ENCODE peak calls at places on chromosomes 2 and 18, in five cellular contexts. One of them, this sample, is unnamed.

GRCh38 chr18:43134876-43135275 is 19.4 kb upstream of the RIT2 start:
- DNase-seq in neuronal stem cell: no peak
- DNase-seq in H9: no peak
- DNase-seq in H1: no peak
- DNase-seq in trophoblast cell: no peak
- DNase-seq in this sample: no peak

GRCh38 chr2:179461367-179461886 is 196.8 kb upstream of the SESTD1 start:
- DNase-seq in neuronal stem cell: no peak
- DNase-seq in H9: no peak
- DNase-seq in H1: no peak
- DNase-seq in trophoblast cell: no peak
- DNase-seq in this sample: no peak

GRCh38 chr18:21599585-21600525 is 649 bp downstream of the ESCO1 start:
- DNase-seq in neuronal stem cell: no peak
- DNase-seq in H9: peak; percentile 72
- DNase-seq in H1: no peak
- DNase-seq in trophoblast cell: peak; percentile 73
- DNase-seq in this sample: peak; percentile 29

GRCh38 chr2:216971632-216972031 is 111.8 kb upstream of the TNP1 start:
- DNase-seq in neuronal stem cell: no peak
- DNase-seq in H9: no peak
- DNase-seq in H1: no peak
- DNase-seq in trophoblast cell: no peak
- DNase-seq in this sample: no peak

GRCh38 chr18:73683618-73684238 is 463.9 kb downstream of the FBXO15 start:
- DNase-seq in neuronal stem cell: no peak
- DNase-seq in H9: no peak
- DNase-seq in H1: no peak
- DNase-seq in trophoblast cell: peak; percentile 37
- DNase-seq in this sample: no peak

GRCh38 chr18:46095532-46095931 is 2.6 kb downstream of the ATP5F1A start:
- DNase-seq in neuronal stem cell: no peak
- DNase-seq in H9: no peak
- DNase-seq in H1: no peak
- DNase-seq in trophoblast cell: no peak
- DNase-seq in this sample: no peak

GRCh38 chr2:238573916-238574315 is 147.2 kb downstream of the ASB1 start:
- DNase-seq in neuronal stem cell: no peak
- DNase-seq in H9: no peak
- DNase-seq in H1: no peak
- DNase-seq in trophoblast cell: no peak
- DNase-seq in this sample: no peak

GRCh38 chr2:36502081-36502480 is 95.9 kb downstream of the FEZ2 start:
- DNase-seq in neuronal stem cell: no peak
- DNase-seq in H9: no peak
- DNase-seq in H1: no peak
- DNase-seq in trophoblast cell: peak; percentile 56
- DNase-seq in this sample: no peak

GRCh38 chr2:215736653-215737290 is 276.6 kb downstream of the MREG start:
- DNase-seq in neuronal stem cell: no peak
- DNase-seq in H9: peak; percentile 34
- DNase-seq in H1: no peak
- DNase-seq in trophoblast cell: peak; percentile 42
- DNase-seq in this sample: peak; percentile 76

GRCh38 chr2:74226648-74227213 is 28.3 kb downstream of the MTHFD2 start:
- DNase-seq in neuronal stem cell: no peak
- DNase-seq in H9: no peak
- DNase-seq in H1: no peak
- DNase-seq in trophoblast cell: no peak
- DNase-seq in this sample: no peak

GRCh38 chr2:197205590-197206215 is 104.9 kb downstream of the ANKRD44 start:
- DNase-seq in neuronal stem cell: no peak
- DNase-seq in H9: no peak
- DNase-seq in H1: no peak
- DNase-seq in trophoblast cell: no peak
- DNase-seq in this sample: no peak

GRCh38 chr18:46431522-46432171 is 225.4 kb downstream of the LOXHD1 start:
- DNase-seq in neuronal stem cell: no peak
- DNase-seq in H9: no peak
- DNase-seq in H1: no peak
- DNase-seq in trophoblast cell: no peak
- DNase-seq in this sample: no peak

GRCh38 chr2:153455856-153456255 is 22.7 kb downstream of the RPRM start:
- DNase-seq in neuronal stem cell: no peak
- DNase-seq in H9: peak; percentile 63
- DNase-seq in H1: no peak
- DNase-seq in trophoblast cell: no peak
- DNase-seq in this sample: no peak

GRCh38 chr2:112583497-112584133 is 794 bp upstream of the CHCHD5 start:
- DNase-seq in neuronal stem cell: no peak
- DNase-seq in H9: no peak
- DNase-seq in H1: no peak
- DNase-seq in trophoblast cell: no peak
- DNase-seq in this sample: peak; percentile 31

GRCh38 chr18:21194871-21195771 is 46.9 kb upstream of the GREB1L start:
- DNase-seq in neuronal stem cell: peak; percentile 42
- DNase-seq in H9: no peak
- DNase-seq in H1: no peak
- DNase-seq in trophoblast cell: no peak
- DNase-seq in this sample: peak; percentile 60

GRCh38 chr2:1731963-1732768 is 12.1 kb downstream of the PXDN start:
- DNase-seq in neuronal stem cell: no peak
- DNase-seq in H9: peak; percentile 31
- DNase-seq in H1: no peak
- DNase-seq in trophoblast cell: no peak
- DNase-seq in this sample: peak; percentile 92

GRCh38 chr18:53796042-53796729 is 428.3 kb downstream of the MBD2 start:
- DNase-seq in neuronal stem cell: no peak
- DNase-seq in H9: no peak
- DNase-seq in H1: no peak
- DNase-seq in trophoblast cell: no peak
- DNase-seq in this sample: peak; percentile 61

GRCh38 chr18:13514558-13514957 is 211.8 kb downstream of the FAM210A start:
- DNase-seq in neuronal stem cell: no peak
- DNase-seq in H9: no peak
- DNase-seq in H1: no peak
- DNase-seq in trophoblast cell: no peak
- DNase-seq in this sample: no peak

GRCh38 chr2:218329027-218329825 is 27.4 kb upstream of the CATIP start:
- DNase-seq in neuronal stem cell: no peak
- DNase-seq in H9: no peak
- DNase-seq in H1: no peak
- DNase-seq in trophoblast cell: peak; percentile 65
- DNase-seq in this sample: no peak

GRCh38 chr2:197868136-197868535 is 63.7 kb downstream of the PLCL1 start:
- DNase-seq in neuronal stem cell: no peak
- DNase-seq in H9: no peak
- DNase-seq in H1: no peak
- DNase-seq in trophoblast cell: peak; percentile 6
- DNase-seq in this sample: no peak

GRCh38 chr2:69465513-69466456 is 28.6 kb upstream of the NFU1 start:
- DNase-seq in neuronal stem cell: no peak
- DNase-seq in H9: no peak
- DNase-seq in H1: no peak
- DNase-seq in trophoblast cell: no peak
- DNase-seq in this sample: no peak

GRCh38 chr2:174145827-174146226 is 102.5 kb downstream of the OLA1 start:
- DNase-seq in neuronal stem cell: no peak
- DNase-seq in H9: peak; percentile 47
- DNase-seq in H1: no peak
- DNase-seq in trophoblast cell: no peak
- DNase-seq in this sample: no peak

GRCh38 chr2:7819316-7819715 is 862.5 kb upstream of the ID2 start:
- DNase-seq in neuronal stem cell: no peak
- DNase-seq in H9: no peak
- DNase-seq in H1: no peak
- DNase-seq in trophoblast cell: no peak
- DNase-seq in this sample: no peak

GRCh38 chr18:40577255-40577654 is 1377.8 kb upstream of the PIK3C3 start:
- DNase-seq in neuronal stem cell: no peak
- DNase-seq in H9: no peak
- DNase-seq in H1: no peak
- DNase-seq in trophoblast cell: no peak
- DNase-seq in this sample: peak; percentile 20

GRCh38 chr2:197097578-197098366 is 171.3 kb upstream of the PGAP1 start:
- DNase-seq in neuronal stem cell: no peak
- DNase-seq in H9: no peak
- DNase-seq in H1: no peak
- DNase-seq in trophoblast cell: peak; percentile 87
- DNase-seq in this sample: peak; percentile 85

GRCh38 chr18:30622104-30622503 is 420.4 kb downstream of the DSC3 start:
- DNase-seq in neuronal stem cell: no peak
- DNase-seq in H9: no peak
- DNase-seq in H1: no peak
- DNase-seq in trophoblast cell: no peak
- DNase-seq in this sample: no peak

GRCh38 chr2:11344956-11345671 is 678 bp upstream of the ROCK2 start:
- DNase-seq in neuronal stem cell: peak; percentile 75
- DNase-seq in H9: no peak
- DNase-seq in H1: peak; percentile 10
- DNase-seq in trophoblast cell: peak; percentile 26
- DNase-seq in this sample: peak; percentile 73

GRCh38 chr2:178730049-178730448 is 77.2 kb downstream of the TTN start:
- DNase-seq in neuronal stem cell: no peak
- DNase-seq in H9: no peak
- DNase-seq in H1: no peak
- DNase-seq in trophoblast cell: no peak
- DNase-seq in this sample: no peak

GRCh38 chr18:10312316-10313015 is 142.0 kb upstream of the APCDD1 start:
- DNase-seq in neuronal stem cell: no peak
- DNase-seq in H9: no peak
- DNase-seq in H1: no peak
- DNase-seq in trophoblast cell: no peak
- DNase-seq in this sample: no peak

GRCh38 chr2:224017976-224018375 is 21.1 kb downstream of the SERPINE2 start:
- DNase-seq in neuronal stem cell: no peak
- DNase-seq in H9: no peak
- DNase-seq in H1: no peak
- DNase-seq in trophoblast cell: no peak
- DNase-seq in this sample: no peak

GRCh38 chr2:240742602-240743095 is 51.0 kb downstream of the AQP12A start:
- DNase-seq in neuronal stem cell: no peak
- DNase-seq in H9: no peak
- DNase-seq in H1: no peak
- DNase-seq in trophoblast cell: no peak
- DNase-seq in this sample: no peak

GRCh38 chr2:37781028-37781427 is 109.6 kb upstream of the CDC42EP3 start:
- DNase-seq in neuronal stem cell: no peak
- DNase-seq in H9: no peak
- DNase-seq in H1: no peak
- DNase-seq in trophoblast cell: no peak
- DNase-seq in this sample: peak; percentile 79

GRCh38 chr2:37782155-37782673 is 110.8 kb upstream of the CDC42EP3 start:
- DNase-seq in neuronal stem cell: no peak
- DNase-seq in H9: no peak
- DNase-seq in H1: no peak
- DNase-seq in trophoblast cell: no peak
- DNase-seq in this sample: peak; percentile 5

GRCh38 chr2:37780097-37780676 is 108.7 kb upstream of the CDC42EP3 start:
- DNase-seq in neuronal stem cell: no peak
- DNase-seq in H9: no peak
- DNase-seq in H1: no peak
- DNase-seq in trophoblast cell: no peak
- DNase-seq in this sample: peak; percentile 57

GRCh38 chr2:37779123-37779522 is 107.7 kb upstream of the CDC42EP3 start:
- DNase-seq in neuronal stem cell: no peak
- DNase-seq in H9: no peak
- DNase-seq in H1: no peak
- DNase-seq in trophoblast cell: no peak
- DNase-seq in this sample: peak; percentile 80

DNA sequence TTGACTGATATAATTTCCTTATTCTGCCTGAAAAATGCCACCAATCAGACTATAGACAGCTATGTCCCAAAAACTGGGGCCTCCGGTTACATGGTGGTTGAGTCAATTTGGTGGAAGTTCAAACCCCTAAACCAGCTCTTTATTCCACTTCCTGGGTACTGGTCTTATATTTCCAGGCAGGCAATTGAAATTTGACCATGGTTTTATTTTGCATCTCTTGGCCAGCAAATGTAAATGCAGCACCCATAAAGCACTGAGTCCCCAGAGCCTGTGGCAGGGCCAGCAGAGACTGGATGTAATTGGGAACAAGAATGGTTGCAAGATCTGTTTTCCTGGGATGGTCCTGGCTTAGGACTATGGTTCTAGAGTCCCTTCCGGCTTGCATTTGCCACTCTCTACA is 108.2 kb upstream of the CDC42EP3 start:
- DNase-seq in neuronal stem cell: no peak
- DNase-seq in H9: no peak
- DNase-seq in H1: no peak
- DNase-seq in trophoblast cell: no peak
- DNase-seq in this sample: no peak
- H4K91ac ChIP-seq in neuronal stem cell: no peak overlapping the region
- H4K91ac ChIP-seq in H9: no peak overlapping the region
- H4K91ac ChIP-seq in H1: no peak overlapping the region
- H4K91ac ChIP-seq in trophoblast cell: no peak overlapping the region
- H4K91ac ChIP-seq in this sample: peak overlapping the region; percentile 77

GRCh38 chr18:9047715-9048114 is 54.8 kb upstream of the NDUFV2 start:
- DNase-seq in neuronal stem cell: no peak
- DNase-seq in H9: no peak
- DNase-seq in H1: no peak
- DNase-seq in trophoblast cell: peak; percentile 30
- DNase-seq in this sample: no peak

GRCh38 chr18:9043581-9043980 is 58.9 kb upstream of the NDUFV2 start:
- DNase-seq in neuronal stem cell: no peak
- DNase-seq in H9: no peak
- DNase-seq in H1: no peak
- DNase-seq in trophoblast cell: no peak
- DNase-seq in this sample: no peak

GRCh38 chr18:9038277-9038871 is 64.1 kb upstream of the NDUFV2 start:
- DNase-seq in neuronal stem cell: no peak
- DNase-seq in H9: no peak
- DNase-seq in H1: no peak
- DNase-seq in trophoblast cell: peak; percentile 36
- DNase-seq in this sample: peak; percentile 13

GRCh38 chr18:9039441-9039950 is 63.0 kb upstream of the NDUFV2 start:
- DNase-seq in neuronal stem cell: no peak
- DNase-seq in H9: no peak
- DNase-seq in H1: no peak
- DNase-seq in trophoblast cell: no peak
- DNase-seq in this sample: no peak

GRCh38 chr18:9042766-9043481 is 59.6 kb upstream of the NDUFV2 start:
- DNase-seq in neuronal stem cell: no peak
- DNase-seq in H9: no peak
- DNase-seq in H1: no peak
- DNase-seq in trophoblast cell: no peak
- DNase-seq in this sample: no peak
- H2BK12ac ChIP-seq in neuronal stem cell: no peak overlapping the region
- H2BK12ac ChIP-seq in H9: no peak overlapping the region
- H2BK12ac ChIP-seq in H1: no peak overlapping the region
- H2BK12ac ChIP-seq in trophoblast cell: no peak overlapping the region
- H2BK12ac ChIP-seq in this sample: no peak overlapping the region

GRCh38 chr2:64220285-64220684 is 76.1 kb upstream of the PELI1 start:
- DNase-seq in neuronal stem cell: no peak
- DNase-seq in H9: no peak
- DNase-seq in H1: no peak
- DNase-seq in trophoblast cell: no peak
- DNase-seq in this sample: no peak
- H3K4me1 ChIP-seq in neuronal stem cell: no peaks in the 10 kb centered on the region
- H3K4me1 ChIP-seq in H9: peaks cover 11% of the 10 kb centered on the region
- H3K4me1 ChIP-seq in H1: peaks cover 14% of the 10 kb centered on the region
- H3K4me1 ChIP-seq in trophoblast cell: peaks cover 5% of the 10 kb centered on the region
- H3K4me1 ChIP-seq in this sample: no peaks in the 10 kb centered on the region

GRCh38 chr18:11980148-11980554 is 1.2 kb upstream of the IMPA2 start:
- DNase-seq in neuronal stem cell: no peak
- DNase-seq in H9: no peak
- DNase-seq in H1: no peak
- DNase-seq in trophoblast cell: no peak
- DNase-seq in this sample: no peak
- H4K91ac ChIP-seq in neuronal stem cell: no peak overlapping the region
- H4K91ac ChIP-seq in H9: no peak overlapping the region
- H4K91ac ChIP-seq in H1: peak overlapping the region; percentile 6
- H4K91ac ChIP-seq in trophoblast cell: peak overlapping the region; percentile 67
- H4K91ac ChIP-seq in this sample: no peak overlapping the region